ENCODE peak calls at places on chromosomes 3 and 15, in five cellular contexts. C, U, O, B and L are unnamed samples.

GRCh38 chr3:44318929-44319328 is 19.6 kb upstream of the TCAIM start:
- DNase-seq in C (no peak), U (no peak), O (no peak), B (no peak), L (no peak)

GRCh38 chr3:50509715-50510114 is 6.3 kb upstream of the CACNA2D2 start:
- DNase-seq in C (no peak), U (no peak), O (no peak), B (no peak), L (no peak)

GRCh38 chr15:98394546-98394945 is 253.8 kb upstream of the IGF1R start:
- DNase-seq in C (no peak), U (no peak), O (no peak), B (peak), L (peak)

GRCh38 chr15:58597943-58598828 is 151.3 kb downstream of the ADAM10 start:
- DNase-seq in C (no peak), U (no peak), O (no peak), B (no peak), L (no peak)

GRCh38 chr15:67201136-67201535 is 53.3 kb downstream of the AAGAB start:
- DNase-seq in C (no peak), U (peak), O (no peak), B (no peak), L (no peak)

GRCh38 chr15:39106913-39107312 is 474.0 kb upstream of the THBS1 start:
- DNase-seq in C (no peak), U (peak), O (no peak), B (no peak), L (no peak)

GRCh38 chr3:32000877-32001276 is 19.3 kb downstream of the ZNF860 start:
- DNase-seq in C (no peak), U (no peak), O (no peak), B (no peak), L (no peak)

GRCh38 chr3:106263556-106263955 is 394.7 kb upstream of the CBLB start:
- DNase-seq in C (no peak), U (no peak), O (no peak), B (no peak), L (no peak)

GRCh38 chr15:79094611-79095021 is 4.0 kb upstream of the RASGRF1 start:
- DNase-seq in C (no peak), U (no peak), O (no peak), B (peak), L (no peak)

DNA sequence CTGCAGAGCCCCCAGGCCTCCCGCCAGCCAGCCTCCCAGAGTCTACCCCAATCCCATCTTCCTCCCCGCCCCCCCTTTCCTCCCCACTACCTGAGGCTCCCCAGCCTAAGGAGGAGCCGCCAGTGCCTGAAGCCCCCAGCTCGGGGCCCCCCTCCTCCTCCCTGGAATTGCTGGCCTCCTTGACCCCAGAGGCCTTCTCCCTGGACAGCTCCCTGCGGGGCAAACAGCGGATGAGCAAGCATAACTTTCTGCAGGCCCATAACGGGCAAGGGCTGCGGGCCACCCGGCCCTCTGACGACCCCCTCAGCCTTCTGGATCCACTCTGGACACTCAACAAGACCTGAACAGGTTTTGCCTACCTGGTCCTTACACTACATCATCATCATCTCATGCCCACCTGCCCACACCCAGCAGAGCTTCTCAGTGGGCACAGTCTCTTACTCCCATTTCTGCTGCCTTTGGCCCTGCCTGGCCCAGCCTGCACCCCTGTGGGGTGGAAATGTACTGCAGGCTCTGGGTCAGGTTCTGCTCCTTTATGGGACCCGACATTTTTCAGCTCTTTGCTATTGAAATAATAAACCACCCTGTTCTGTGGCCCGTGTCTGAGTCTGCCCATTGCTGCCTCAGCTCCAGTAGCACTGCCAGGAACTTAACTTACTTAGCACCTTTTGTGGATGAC is 32.2 kb downstream of the PTPN23 start:
- DNase-seq in C (peak), U (no peak), O (no peak), B (no peak), L (no peak)
- TF ChIP-seq CTCF in C (no peak), U (no peak), O (no peak), B (no peak), L (peak)

GRCh38 chr15:70081612-70082011 is 16.1 kb downstream of the TLE3 start:
- DNase-seq in C (no peak), U (no peak), O (no peak), B (no peak), L (no peak)
- H3K4me3 ChIP-seq in C (no peak), U (no peak), O (no peak), B (no peak), L (no peak)

GRCh38 chr15:40912478-40912877 is 16.7 kb upstream of the DLL4 start:
- DNase-seq in C (no peak), U (no peak), O (no peak), B (no peak), L (no peak)

GRCh38 chr15:40914013-40914412 is 15.1 kb upstream of the DLL4 start:
- DNase-seq in C (no peak), U (no peak), O (no peak), B (no peak), L (no peak)

GRCh38 chr15:40915106-40915661 is 14.0 kb upstream of the DLL4 start:
- DNase-seq in C (peak), U (no peak), O (no peak), B (no peak), L (no peak)

GRCh38 chr15:40915679-40916078 is 13.5 kb upstream of the DLL4 start:
- DNase-seq in C (no peak), U (no peak), O (no peak), B (no peak), L (no peak)

DNA sequence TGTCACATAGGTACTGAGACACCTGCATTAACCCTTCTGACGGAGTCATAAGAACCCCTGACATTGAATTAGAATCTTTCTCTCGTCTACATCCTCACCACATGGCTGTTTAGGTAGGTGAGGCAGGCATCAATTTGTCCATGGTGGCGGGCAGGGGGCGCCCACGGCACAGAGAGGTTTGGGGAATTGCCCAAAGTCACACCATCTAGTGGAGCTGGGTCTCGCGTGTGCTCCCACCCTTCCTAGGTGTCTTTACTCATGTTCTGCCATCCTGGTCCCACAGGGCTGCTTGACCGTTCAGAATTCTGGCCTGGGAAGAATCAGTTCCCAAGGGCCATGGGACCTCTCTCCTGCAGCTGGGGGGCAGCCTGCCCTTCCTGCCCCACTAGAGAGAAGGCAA is 14.7 kb upstream of the DLL4 start:
- DNase-seq in C (peak), U (no peak), O (no peak), B (no peak), L (no peak)
- TF ChIP-seq CTCF in C (no peak), U (no peak), O (no peak), B (no peak), L (no peak)

GRCh38 chr15:52783191-52783829 is 6.8 kb downstream of the ONECUT1 start:
- DNase-seq in C (no peak), U (no peak), O (no peak), B (peak), L (no peak)
- H3K4me3 ChIP-seq in C (peak), U (no peak), O (no peak), B (no peak), L (no peak)

DNA sequence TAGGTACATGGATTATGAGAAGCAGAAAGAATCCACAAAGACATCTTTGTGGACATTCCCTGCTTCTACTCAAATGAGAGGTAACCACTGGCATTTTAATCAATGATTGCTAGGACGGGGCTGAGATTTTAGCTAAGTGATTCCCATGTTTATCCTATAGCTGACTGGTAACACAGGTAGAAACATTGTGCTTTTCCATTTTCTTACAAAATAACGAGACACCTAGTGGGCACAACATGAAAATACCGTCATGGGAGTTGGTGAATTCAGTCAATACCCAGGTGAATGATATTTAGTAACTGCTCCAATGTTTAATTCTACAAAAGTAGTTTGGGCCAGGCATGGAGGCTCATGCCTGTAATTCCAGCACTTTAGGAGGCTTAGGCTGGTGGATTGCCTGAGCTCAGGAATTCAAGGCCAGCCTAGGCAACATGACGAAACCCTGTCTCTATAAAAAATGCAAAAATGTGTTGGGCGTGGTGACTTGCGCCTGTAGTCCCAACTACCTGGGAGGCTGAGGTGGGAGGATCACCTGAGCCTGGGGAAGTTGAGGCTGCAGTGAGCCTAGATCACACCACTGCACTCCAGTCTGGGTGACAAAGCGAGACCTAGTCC is 37.2 kb upstream of the DENND4A start:
- DNase-seq in C (no peak), U (peak), O (no peak), B (peak), L (peak)
- TF ChIP-seq CTCF in C (peak), U (peak), O (peak), B (no peak), L (peak)

DNA sequence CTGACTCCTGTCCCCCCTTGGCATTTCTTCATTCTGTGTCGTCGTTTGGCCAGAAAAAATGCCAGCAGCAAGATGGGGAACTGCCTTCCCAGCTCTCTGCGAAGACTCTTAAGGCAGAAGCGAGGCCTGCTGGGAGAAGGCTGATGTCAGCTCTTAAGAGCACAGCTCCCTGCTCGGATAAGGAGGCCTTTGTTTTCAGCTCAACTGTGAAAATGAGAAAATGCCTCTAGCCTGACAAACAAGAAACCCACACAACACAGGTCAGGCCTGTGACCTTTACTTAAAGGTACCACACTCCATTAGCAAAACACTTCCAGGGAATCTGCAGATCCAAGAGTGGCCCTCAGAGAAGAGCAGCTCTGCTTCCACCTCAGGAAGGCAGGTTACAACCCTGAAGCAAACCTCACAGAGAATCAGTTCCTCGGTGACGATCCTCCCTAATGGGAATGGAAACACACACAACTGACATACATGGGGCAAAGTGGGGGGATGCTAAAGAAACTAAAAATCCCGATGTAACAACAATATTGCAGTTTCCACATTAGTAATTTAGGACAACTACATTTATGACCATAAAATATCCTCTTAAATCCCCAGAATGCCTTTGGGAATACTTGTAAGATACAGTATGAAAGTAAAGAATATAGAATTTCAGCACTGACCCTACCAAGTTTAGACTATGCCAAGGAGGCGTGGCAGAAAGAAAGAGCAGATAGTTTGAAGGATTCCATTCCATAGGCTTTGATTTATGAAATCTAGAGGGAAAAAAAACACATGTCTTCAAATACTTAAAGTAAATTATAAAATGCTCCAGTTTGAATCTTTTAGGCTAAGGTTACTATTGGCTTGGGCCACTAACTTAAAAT is 52.1 kb downstream of the VGLL4 start:
- DNase-seq in C (no peak), U (peak), O (no peak), B (no peak), L (peak)
- H3K4me3 ChIP-seq in C (no peak), U (no peak), O (peak), B (no peak), L (no peak)

GRCh38 chr15:92693922-92694331 is 38.4 kb upstream of the FAM174B start:
- DNase-seq in C (no peak), U (peak), O (no peak), B (no peak), L (no peak)
- TF ChIP-seq CTCF in C (no peak), U (peak), O (no peak), B (no peak), L (peak)

DNA sequence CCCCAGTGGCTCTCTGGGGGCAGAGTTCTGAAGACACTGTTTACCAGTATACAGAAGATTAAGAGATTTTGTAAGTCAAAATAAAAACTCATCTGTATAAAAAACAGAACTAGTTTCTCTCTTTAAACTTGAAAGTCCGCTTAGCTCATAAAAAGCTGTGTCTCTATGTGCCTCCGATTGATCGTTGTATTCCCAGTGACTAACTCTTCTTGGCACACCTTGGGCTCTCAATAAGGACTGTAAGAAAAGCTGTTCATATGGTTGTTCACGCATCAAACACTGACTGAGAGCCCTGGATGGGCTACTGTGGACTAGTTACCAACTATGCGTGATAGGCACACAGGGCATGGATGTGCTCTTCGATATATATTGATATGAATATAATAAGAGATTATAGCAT is 107.9 kb downstream of the P3H2 start:
- DNase-seq in C (no peak), U (no peak), O (no peak), B (no peak), L (peak)
- H3K4me3 ChIP-seq in C (no peak), U (no peak), O (no peak), B (no peak), L (no peak)

DNA sequence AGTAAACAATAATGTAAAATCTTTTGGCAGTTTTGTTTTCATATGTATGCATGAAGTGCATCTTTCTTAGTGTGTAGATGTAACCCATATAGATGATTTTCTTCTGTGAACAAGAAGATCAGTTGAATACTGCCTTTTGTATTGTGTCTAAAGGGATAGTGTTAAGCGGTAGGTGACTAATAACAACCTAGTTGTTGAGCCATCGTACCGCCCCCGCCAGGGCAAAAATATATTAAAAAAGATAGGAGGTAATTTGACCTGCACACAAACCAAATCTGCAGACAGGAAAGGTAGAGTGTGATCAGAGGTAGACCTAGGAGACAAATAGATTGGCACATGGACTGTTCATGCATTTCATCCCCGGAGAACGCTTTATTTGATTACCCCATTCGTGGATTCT is 3.3 kb upstream of the GMNC start:
- DNase-seq in C (no peak), U (peak), O (no peak), B (no peak), L (peak)
- TF ChIP-seq CTCF in C (no peak), U (no peak), O (no peak), B (no peak), L (peak)